ENCODE peak calls at places on chromosomes 1 and 21, in ten cellular contexts. G is body of pancreas, A is foreskin fibroblast, I is HFF-Myc, V is fibroblast of mammary gland, Q is fibroblast of lung, Y is SJSA1, B is small intestine, E is psoas muscle, Z is K562. K is an unnamed sample.

GRCh38 chr1:36034692-36035091 is 49.2 kb upstream of the TEKT2 start:
- DNase-seq in G (no peak), A (peak), I (peak), V (peak), Q (peak), Y (no peak), B (no peak), E (no peak), Z (no peak), K (no peak)

GRCh38 chr1:54709547-54710292 is 5.9 kb upstream of the TTC4 start:
- DNase-seq in G (no peak), A (no peak), I (no peak), V (peak), Q (no peak), Y (no peak), B (no peak), E (no peak), Z (no peak), K (no peak)

GRCh38 chr21:36388835-36389234 is 3.6 kb downstream of the CHAF1B start:
- DNase-seq in G (peak), A (peak), I (no peak), V (no peak), Q (peak), Y (no peak), B (no peak), E (no peak), Z (no peak), K (peak)

GRCh38 chr1:231778009-231778719 is 151.6 kb downstream of the DISC1 start:
- DNase-seq in G (no peak), A (no peak), I (no peak), V (peak), Q (peak), Y (no peak), B (no peak), E (peak), Z (no peak), K (no peak)

GRCh38 chr1:153509729-153510354 is 25.9 kb downstream of the S100A6 start:
- DNase-seq in G (peak), A (no peak), I (no peak), V (peak), Q (no peak), Y (peak), B (peak), E (no peak), Z (peak), K (no peak)

GRCh38 chr1:44425327-44426082 is 20.4 kb downstream of the RNF220 start:
- DNase-seq in G (no peak), A (no peak), I (no peak), V (no peak), Q (no peak), Y (no peak), B (no peak), E (no peak), Z (no peak), K (no peak)

GRCh38 chr1:226638608-226639007 is 90.0 kb downstream of the STUM start:
- DNase-seq in G (no peak), A (no peak), I (no peak), V (no peak), Q (no peak), Y (no peak), B (no peak), E (no peak), Z (no peak), K (no peak)

GRCh38 chr1:12161662-12162458 is 4.9 kb upstream of the TNFRSF1B start:
- DNase-seq in G (peak), A (peak), I (peak), V (peak), Q (peak), Y (peak), B (peak), E (peak), Z (peak), K (peak)

GRCh38 chr21:33019885-33020557 is 5.7 kb upstream of the OLIG2 start:
- DNase-seq in G (no peak), A (no peak), I (no peak), V (no peak), Q (no peak), Y (no peak), B (no peak), E (no peak), Z (peak), K (no peak)

GRCh38 chr1:191993549-191993948 is 164.7 kb upstream of the RGS18 start:
- DNase-seq in G (no peak), A (peak), I (no peak), V (peak), Q (no peak), Y (no peak), B (no peak), E (no peak), Z (no peak), K (no peak)

GRCh38 chr1:94408104-94408503 is 10.1 kb upstream of the ABCD3 start:
- DNase-seq in G (no peak), A (no peak), I (no peak), V (no peak), Q (no peak), Y (no peak), B (no peak), E (no peak), Z (no peak), K (no peak)

GRCh38 chr1:160219062-160219929 is 14.1 kb downstream of the PEA15 start:
- DNase-seq in G (peak), A (peak), I (peak), V (peak), Q (peak), Y (peak), B (peak), E (peak), Z (no peak), K (peak)

GRCh38 chr1:212979340-212980122 is 29.2 kb downstream of the VASH2 start:
- DNase-seq in G (no peak), A (no peak), I (no peak), V (no peak), Q (no peak), Y (no peak), B (no peak), E (no peak), Z (no peak), K (no peak)

GRCh38 chr1:6415979-6416656 is 3.6 kb downstream of the HES2 start:
- DNase-seq in G (no peak), A (no peak), I (no peak), V (no peak), Q (no peak), Y (no peak), B (no peak), E (no peak), Z (no peak), K (no peak)

GRCh38 chr1:6416906-6417305 is 2.8 kb downstream of the HES2 start:
- DNase-seq in G (no peak), A (no peak), I (no peak), V (no peak), Q (no peak), Y (no peak), B (no peak), E (no peak), Z (no peak), K (no peak)

GRCh38 chr1:6412896-6413295 is 6.8 kb downstream of the HES2 start:
- DNase-seq in G (no peak), A (no peak), I (no peak), V (no peak), Q (peak), Y (no peak), B (peak), E (no peak), Z (no peak), K (no peak)

GRCh38 chr1:6414443-6414844 is 5.3 kb downstream of the HES2 start:
- DNase-seq in G (peak), A (peak), I (peak), V (peak), Q (peak), Y (peak), B (peak), E (no peak), Z (peak), K (no peak)

DNA sequence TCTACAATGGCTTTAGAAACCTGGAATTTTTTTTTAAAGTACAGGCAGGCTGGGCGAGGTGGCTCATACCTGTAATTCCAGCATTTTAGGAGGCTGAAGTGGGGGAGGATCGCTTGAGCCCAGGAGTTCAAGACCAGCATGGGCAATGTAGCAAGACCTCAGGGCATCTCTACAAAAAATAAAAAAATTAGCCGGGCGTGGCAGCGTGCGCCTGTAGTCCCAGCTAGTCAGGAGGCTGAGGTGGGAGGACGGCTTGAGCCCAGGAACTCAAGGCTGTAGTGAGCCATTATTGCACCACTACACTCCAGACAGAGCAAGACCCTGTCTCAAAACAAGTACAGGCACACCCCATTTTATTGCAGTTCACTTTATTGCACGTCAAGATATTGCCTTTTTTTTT is 4.8 kb downstream of the HES2 start:
- DNase-seq in G (no peak), A (no peak), I (no peak), V (no peak), Q (no peak), Y (no peak), B (no peak), E (no peak), Z (no peak), K (no peak)
- H3K4me3 ChIP-seq in G (no peak), A (no peak), I (no peak), V (no peak), Q (no peak), Y (no peak), B (no peak), E (no peak), Z (no peak), K (no peak)

GRCh38 chr1:49397086-49397485 is 620.4 kb upstream of the BEND5 start:
- DNase-seq in G (no peak), A (no peak), I (no peak), V (no peak), Q (no peak), Y (no peak), B (no peak), E (no peak), Z (no peak), K (no peak)
- H3K4me3 ChIP-seq in G (no peak), A (no peak), I (no peak), V (no peak), Q (no peak), Y (no peak), B (no peak), E (no peak), Z (no peak), K (no peak)

GRCh38 chr1:39157304-39157703 is 47.2 kb upstream of the MACF1 start:
- DNase-seq in G (no peak), A (no peak), I (no peak), V (no peak), Q (no peak), Y (no peak), B (no peak), E (no peak), Z (no peak), K (no peak)

GRCh38 chr1:39154553-39155361 is 49.7 kb upstream of the MACF1 start:
- DNase-seq in G (peak), A (peak), I (no peak), V (peak), Q (peak), Y (no peak), B (peak), E (peak), Z (no peak), K (peak)

GRCh38 chr1:39159224-39160036 is 45.1 kb upstream of the MACF1 start:
- DNase-seq in G (peak), A (no peak), I (no peak), V (no peak), Q (peak), Y (peak), B (peak), E (no peak), Z (no peak), K (peak)

GRCh38 chr1:39160703-39161102 is 43.8 kb upstream of the MACF1 start:
- DNase-seq in G (no peak), A (no peak), I (no peak), V (no peak), Q (peak), Y (no peak), B (no peak), E (no peak), Z (no peak), K (no peak)

DNA sequence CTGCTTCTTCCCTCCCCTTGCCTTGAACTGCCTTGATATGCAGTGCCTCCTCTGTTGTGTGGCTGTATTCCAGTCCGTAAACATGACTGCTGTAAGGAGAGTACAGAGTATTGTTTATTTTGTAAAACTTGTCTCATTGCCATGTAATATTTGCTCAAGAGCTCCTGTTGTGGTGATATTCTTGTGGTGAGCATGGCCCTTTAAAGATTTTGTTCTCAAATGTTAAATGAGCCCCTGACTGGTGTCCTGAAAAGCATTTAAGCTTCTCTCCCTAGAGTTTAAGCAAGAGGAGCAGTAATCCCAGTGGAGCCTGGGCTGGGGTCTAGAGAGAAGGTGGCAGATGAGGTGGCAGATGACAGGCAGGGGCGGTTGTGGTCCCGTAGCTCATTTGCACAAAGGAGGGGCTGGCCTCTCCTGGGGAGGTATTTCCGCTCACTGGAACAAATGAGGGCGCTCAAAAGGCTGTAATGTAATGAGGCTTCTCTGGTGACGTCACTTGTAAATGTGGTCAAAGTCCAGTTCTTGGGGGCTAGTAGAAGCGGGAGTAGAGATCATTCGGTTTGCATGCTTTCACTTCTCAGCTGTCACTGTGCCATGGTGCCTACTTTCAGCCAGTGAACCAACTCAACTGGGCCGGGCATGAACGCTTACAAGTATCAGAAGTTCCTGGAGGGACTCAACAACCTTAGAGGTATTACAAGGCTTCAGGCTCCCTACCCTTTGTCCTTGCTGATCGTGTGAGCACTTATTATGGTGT is 46.0 kb upstream of the MACF1 start:
- DNase-seq in G (peak), A (no peak), I (no peak), V (no peak), Q (peak), Y (peak), B (peak), E (no peak), Z (peak), K (peak)
- H3K4me3 ChIP-seq in G (no peak), A (no peak), I (no peak), V (no peak), Q (peak), Y (no peak), B (no peak), E (peak), Z (peak), K (peak)

GRCh38 chr21:42523941-42524340 is 10.3 kb downstream of the SLC37A1 start:
- DNase-seq in G (no peak), A (no peak), I (no peak), V (no peak), Q (no peak), Y (no peak), B (peak), E (no peak), Z (no peak), K (no peak)

GRCh38 chr21:42523211-42523610 is 9.6 kb downstream of the SLC37A1 start:
- DNase-seq in G (no peak), A (no peak), I (no peak), V (no peak), Q (no peak), Y (no peak), B (no peak), E (no peak), Z (no peak), K (no peak)

GRCh38 chr21:42525228-42525604 is 11.6 kb downstream of the SLC37A1 start:
- DNase-seq in G (no peak), A (no peak), I (no peak), V (peak), Q (no peak), Y (no peak), B (no peak), E (no peak), Z (no peak), K (no peak)

GRCh38 chr21:42525676-42526378 is 12.2 kb downstream of the SLC37A1 start:
- DNase-seq in G (no peak), A (no peak), I (no peak), V (no peak), Q (no peak), Y (no peak), B (no peak), E (no peak), Z (no peak), K (no peak)

DNA sequence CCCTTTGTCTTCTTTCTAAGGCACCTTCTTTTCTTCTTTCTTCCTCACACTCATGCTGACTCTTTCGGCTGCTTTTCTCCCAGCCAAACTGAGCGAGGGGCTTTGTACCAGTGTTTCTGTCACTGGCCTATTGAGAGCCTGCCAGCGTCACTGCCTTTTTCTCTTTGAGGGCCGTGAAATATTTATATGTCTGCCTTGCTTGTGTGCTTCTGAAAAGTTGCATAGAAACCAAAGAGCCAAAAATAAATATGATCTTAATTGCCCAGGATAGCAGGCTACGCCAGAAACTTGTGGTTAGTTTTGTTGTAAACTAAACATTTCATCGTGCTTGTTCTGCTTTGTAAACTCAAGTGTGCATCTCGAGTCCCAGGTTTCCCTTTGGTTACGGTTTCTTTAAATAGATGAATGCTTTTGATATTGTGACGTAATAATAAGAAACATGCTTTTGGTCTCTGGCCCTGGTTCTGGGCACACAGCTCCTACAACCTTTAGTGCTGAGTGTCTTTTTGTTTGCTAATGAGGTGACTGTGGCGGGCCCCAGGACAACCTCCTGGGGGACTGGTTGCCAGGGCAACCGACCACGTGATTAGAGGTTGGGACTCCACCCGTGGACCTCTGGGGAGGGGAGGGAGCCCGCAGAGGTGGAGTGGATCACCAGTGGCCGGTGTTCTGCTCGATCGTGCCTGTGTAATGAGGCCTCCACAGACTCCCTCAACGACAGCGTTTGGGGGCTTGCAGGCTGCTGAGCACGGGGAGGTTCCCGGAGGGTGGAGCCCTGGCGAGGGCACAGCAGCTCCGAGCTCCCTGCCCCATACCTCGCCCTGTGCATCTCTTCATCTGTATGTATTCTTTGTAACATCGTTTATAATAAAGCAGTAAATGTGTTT is 10.9 kb downstream of the SLC37A1 start:
- DNase-seq in G (peak), A (no peak), I (peak), V (peak), Q (peak), Y (no peak), B (peak), E (peak), Z (no peak), K (peak)
- H3K4me3 ChIP-seq in G (no peak), A (peak), I (peak), V (peak), Q (peak), Y (peak), B (no peak), E (peak), Z (no peak), K (peak)

GRCh38 chr1:182604835-182605164 is 611 bp upstream of the RGS16 start:
- DNase-seq in G (no peak), A (no peak), I (no peak), V (no peak), Q (no peak), Y (no peak), B (no peak), E (no peak), Z (no peak), K (no peak)
- H3K4me3 ChIP-seq in G (no peak), A (no peak), I (peak), V (no peak), Q (no peak), Y (no peak), B (no peak), E (peak), Z (no peak), K (no peak)

DNA sequence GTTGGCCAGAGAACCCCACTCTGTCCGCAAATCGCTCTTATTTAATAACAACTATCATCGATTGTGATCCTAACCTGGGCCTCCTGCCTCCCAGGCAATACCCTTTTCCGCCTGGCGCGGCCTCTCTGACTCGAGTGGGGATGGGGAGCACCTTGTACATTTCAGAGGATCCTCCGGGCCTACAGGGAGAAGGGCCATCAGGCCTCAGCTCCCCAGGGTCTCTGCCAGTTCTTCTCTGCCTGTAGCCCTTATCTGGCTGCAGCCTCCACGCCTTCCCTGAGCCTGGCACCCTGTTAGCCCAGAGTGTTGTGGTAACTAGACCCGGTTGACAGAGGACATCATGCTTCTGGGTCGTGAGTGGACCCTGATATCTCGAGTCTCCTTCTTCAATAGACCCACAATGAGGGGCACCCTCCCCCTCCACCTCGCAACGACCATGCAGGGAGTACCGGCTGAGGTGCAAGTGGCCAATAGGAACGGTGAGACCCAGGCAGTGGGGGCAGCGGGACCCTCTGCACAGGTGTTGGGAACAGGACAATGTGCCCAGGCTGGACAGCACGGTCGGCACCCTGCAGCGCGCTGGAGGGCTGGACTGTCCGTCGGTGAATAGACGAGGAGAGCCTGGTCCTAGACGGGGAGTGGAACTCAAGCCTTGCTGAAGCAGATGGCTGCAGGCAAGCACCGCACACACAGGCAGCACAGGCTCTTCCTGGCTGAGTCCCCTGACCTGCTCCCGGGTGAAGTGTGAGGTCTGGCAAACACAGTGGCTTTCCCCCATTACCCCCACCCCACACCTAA is 7.1 kb upstream of the CRYBG2 start:
- DNase-seq in G (no peak), A (no peak), I (no peak), V (no peak), Q (no peak), Y (no peak), B (no peak), E (no peak), Z (no peak), K (no peak)
- H3K4me3 ChIP-seq in G (no peak), A (peak), I (no peak), V (no peak), Q (no peak), Y (no peak), B (no peak), E (peak), Z (no peak), K (peak)

K was measured in astrocyte of the cerebellum.